ENCODE peak calls at places on chromosomes 12 and 14, in five cellular contexts. S is hippocampal formation; A is activated T-cell treated with anti-CD3 and anti-CD28 coated beads, Interleukin-2, amount 50 U/mL, for 48 hours; C is ureter; R is upper lobe of right lung. V is an unnamed sample.

GRCh38 chr12:66804555-66804954 is 125.7 kb upstream of the GRIP1 start:
- DNase-seq in R (no peak), A (no peak), C (no peak), S (no peak), V (no peak)

GRCh38 chr12:55925371-55925770 is 2.3 kb downstream of the PYM1 start:
- DNase-seq in R (no peak), S (no peak), C (no peak), A (no peak), V (no peak)

GRCh38 chr14:104932676-104933631 is 8.3 kb downstream of the PLD4 start:
- DNase-seq in R (peak), S (peak), A (peak), C (peak), V (peak)

GRCh38 chr12:2295941-2296461 is 243.2 kb downstream of the CACNA1C start:
- DNase-seq in R (no peak), C (no peak), S (no peak), A (no peak), V (no peak)

GRCh38 chr14:68771631-68772030 is 21.2 kb downstream of the ZFP36L1 start:
- DNase-seq in S (no peak), R (peak), C (no peak), A (peak), V (no peak)

GRCh38 chr12:64669270-64669842 is 59.1 kb downstream of the RASSF3 start:
- DNase-seq in A (no peak), R (peak), C (no peak), S (no peak), V (no peak)

GRCh38 chr14:103693514-103693913 is 21.7 kb downstream of the XRCC3 start:
- DNase-seq in S (no peak), A (no peak), R (peak), C (no peak), V (no peak)

GRCh38 chr14:41609704-41610183 is 3.1 kb downstream of the LRFN5 start:
- DNase-seq in A (no peak), R (peak), S (peak), C (peak), V (no peak)

GRCh38 chr14:98298481-98299227 is 973.3 kb downstream of the BCL11B start:
- DNase-seq in C (no peak), R (no peak), A (no peak), S (no peak), V (peak)

GRCh38 chr14:73887704-73888459 is 1.2 kb downstream of the ZNF410 start:
- DNase-seq in R (no peak), S (no peak), A (no peak), C (no peak), V (no peak)

GRCh38 chr14:67395876-67396189 is 16.1 kb downstream of the PLEK2 start:
- DNase-seq in A (no peak), R (no peak), C (no peak), S (no peak), V (peak)

GRCh38 chr14:80493620-80494019 is 282.3 kb upstream of the DIO2 start:
- DNase-seq in S (no peak), C (no peak), A (no peak), R (no peak), V (no peak)

GRCh38 chr12:131202592-131203378 is 249.1 kb downstream of the ADGRD1 start:
- DNase-seq in R (peak), C (peak), A (peak), S (no peak), V (peak)

GRCh38 chr12:51973560-51973959 is 22.1 kb downstream of the ACVR1B start:
- DNase-seq in S (no peak), A (no peak), R (no peak), C (no peak), V (no peak)

GRCh38 chr12:64097346-64098105 is 124.6 kb downstream of the KICS2 start:
- DNase-seq in A (no peak), R (no peak), C (no peak), S (no peak), V (peak)